ENCODE peak calls at places on chromosomes 16 and 17, in ten cellular contexts. One of them, this sample, is unnamed.

GRCh38 chr17:65531508-65532431 is 29.7 kb downstream of the AXIN2 start:
- DNase-seq in AG10803: peak; percentile 76
- DNase-seq in lower lobe of right lung: no peak
- DNase-seq in activated CD8-positive, alpha-beta T cell treated with anti-CD3 and anti-CD28 coated beads for 36 hours: no peak
- DNase-seq in upper lobe of right lung: peak; percentile 76
- DNase-seq in BJ: no peak
- DNase-seq in A673: no peak
- DNase-seq in thoracic aorta: no peak
- DNase-seq in mucosa of descending colon: no peak
- DNase-seq in fibroblast of pulmonary artery: peak; percentile 91
- DNase-seq in this sample: no peak

GRCh38 chr16:47258874-47259461 is 115.2 kb upstream of the NETO2 start:
- DNase-seq in AG10803: peak; percentile 10
- DNase-seq in thoracic aorta: no peak
- DNase-seq in fibroblast of pulmonary artery: peak; percentile 44
- DNase-seq in BJ: no peak
- DNase-seq in activated CD8-positive, alpha-beta T cell treated with anti-CD3 and anti-CD28 coated beads for 36 hours: peak; percentile 39
- DNase-seq in A673: peak; percentile 56
- DNase-seq in lower lobe of right lung: no peak
- DNase-seq in mucosa of descending colon: no peak
- DNase-seq in upper lobe of right lung: no peak
- DNase-seq in this sample: peak; percentile 15

GRCh38 chr16:66365588-66365987 is 903 bp upstream of the CDH5 start:
- DNase-seq in lower lobe of right lung: no peak
- DNase-seq in AG10803: no peak
- DNase-seq in fibroblast of pulmonary artery: peak; percentile 92
- DNase-seq in thoracic aorta: no peak
- DNase-seq in BJ: no peak
- DNase-seq in mucosa of descending colon: no peak
- DNase-seq in A673: no peak
- DNase-seq in upper lobe of right lung: no peak
- DNase-seq in activated CD8-positive, alpha-beta T cell treated with anti-CD3 and anti-CD28 coated beads for 36 hours: no peak
- DNase-seq in this sample: no peak

GRCh38 chr16:12436201-12436657 is 367.5 kb downstream of the CPPED1 start:
- DNase-seq in activated CD8-positive, alpha-beta T cell treated with anti-CD3 and anti-CD28 coated beads for 36 hours: no peak
- DNase-seq in lower lobe of right lung: no peak
- DNase-seq in thoracic aorta: no peak
- DNase-seq in A673: no peak
- DNase-seq in BJ: no peak
- DNase-seq in fibroblast of pulmonary artery: no peak
- DNase-seq in upper lobe of right lung: no peak
- DNase-seq in mucosa of descending colon: no peak
- DNase-seq in AG10803: no peak
- DNase-seq in this sample: no peak

GRCh38 chr16:49128740-49129139 is 152.9 kb downstream of the CBLN1 start:
- DNase-seq in fibroblast of pulmonary artery: no peak
- DNase-seq in thoracic aorta: no peak
- DNase-seq in mucosa of descending colon: no peak
- DNase-seq in BJ: no peak
- DNase-seq in lower lobe of right lung: no peak
- DNase-seq in activated CD8-positive, alpha-beta T cell treated with anti-CD3 and anti-CD28 coated beads for 36 hours: no peak
- DNase-seq in AG10803: no peak
- DNase-seq in upper lobe of right lung: no peak
- DNase-seq in A673: no peak
- DNase-seq in this sample: no peak

GRCh38 chr17:47953945-47954344 is 3.7 kb downstream of the PRR15L start:
- DNase-seq in A673: no peak
- DNase-seq in thoracic aorta: no peak
- DNase-seq in activated CD8-positive, alpha-beta T cell treated with anti-CD3 and anti-CD28 coated beads for 36 hours: no peak
- DNase-seq in upper lobe of right lung: no peak
- DNase-seq in fibroblast of pulmonary artery: no peak
- DNase-seq in mucosa of descending colon: no peak
- DNase-seq in BJ: no peak
- DNase-seq in lower lobe of right lung: no peak
- DNase-seq in AG10803: no peak
- DNase-seq in this sample: no peak

GRCh38 chr17:8408371-8408770 is 10.7 kb upstream of the RNF222 start:
- DNase-seq in upper lobe of right lung: no peak
- DNase-seq in A673: no peak
- DNase-seq in mucosa of descending colon: peak; percentile 71
- DNase-seq in thoracic aorta: no peak
- DNase-seq in fibroblast of pulmonary artery: no peak
- DNase-seq in AG10803: no peak
- DNase-seq in lower lobe of right lung: no peak
- DNase-seq in activated CD8-positive, alpha-beta T cell treated with anti-CD3 and anti-CD28 coated beads for 36 hours: no peak
- DNase-seq in BJ: no peak
- DNase-seq in this sample: no peak

GRCh38 chr17:29444589-29444988 is 54.4 kb downstream of the TAOK1 start:
- DNase-seq in thoracic aorta: no peak
- DNase-seq in AG10803: peak; percentile 35
- DNase-seq in mucosa of descending colon: no peak
- DNase-seq in upper lobe of right lung: no peak
- DNase-seq in fibroblast of pulmonary artery: peak; percentile 52
- DNase-seq in BJ: no peak
- DNase-seq in lower lobe of right lung: no peak
- DNase-seq in activated CD8-positive, alpha-beta T cell treated with anti-CD3 and anti-CD28 coated beads for 36 hours: no peak
- DNase-seq in A673: no peak
- DNase-seq in this sample: no peak

GRCh38 chr17:19397556-19398041 is 10.6 kb upstream of the MFAP4 start:
- DNase-seq in thoracic aorta: no peak
- DNase-seq in upper lobe of right lung: no peak
- DNase-seq in A673: no peak
- DNase-seq in AG10803: no peak
- DNase-seq in lower lobe of right lung: no peak
- DNase-seq in activated CD8-positive, alpha-beta T cell treated with anti-CD3 and anti-CD28 coated beads for 36 hours: no peak
- DNase-seq in BJ: no peak
- DNase-seq in mucosa of descending colon: no peak
- DNase-seq in fibroblast of pulmonary artery: no peak
- DNase-seq in this sample: no peak

GRCh38 chr16:59060212-59060611 is 326.1 kb upstream of the GOT2 start:
- DNase-seq in lower lobe of right lung: no peak
- DNase-seq in mucosa of descending colon: no peak
- DNase-seq in fibroblast of pulmonary artery: peak; percentile 59
- DNase-seq in upper lobe of right lung: no peak
- DNase-seq in activated CD8-positive, alpha-beta T cell treated with anti-CD3 and anti-CD28 coated beads for 36 hours: no peak
- DNase-seq in AG10803: peak; percentile 79
- DNase-seq in A673: no peak
- DNase-seq in BJ: peak; percentile 72
- DNase-seq in thoracic aorta: no peak
- DNase-seq in this sample: no peak

GRCh38 chr17:2419526-2419925 is 18.7 kb upstream of the MNT start:
- DNase-seq in AG10803: no peak
- DNase-seq in lower lobe of right lung: no peak
- DNase-seq in upper lobe of right lung: peak; percentile 32
- DNase-seq in activated CD8-positive, alpha-beta T cell treated with anti-CD3 and anti-CD28 coated beads for 36 hours: no peak
- DNase-seq in thoracic aorta: no peak
- DNase-seq in mucosa of descending colon: no peak
- DNase-seq in BJ: no peak
- DNase-seq in fibroblast of pulmonary artery: no peak
- DNase-seq in A673: no peak
- DNase-seq in this sample: no peak

GRCh38 chr17:80599546-80600305 is 55.1 kb downstream of the RPTOR start:
- DNase-seq in lower lobe of right lung: no peak
- DNase-seq in BJ: no peak
- DNase-seq in activated CD8-positive, alpha-beta T cell treated with anti-CD3 and anti-CD28 coated beads for 36 hours: no peak
- DNase-seq in A673: no peak
- DNase-seq in AG10803: peak; percentile 40
- DNase-seq in mucosa of descending colon: no peak
- DNase-seq in upper lobe of right lung: no peak
- DNase-seq in thoracic aorta: no peak
- DNase-seq in fibroblast of pulmonary artery: peak; percentile 7
- DNase-seq in this sample: no peak

GRCh38 chr16:84368327-84368996 is at the start of gene ATP2C2:
- DNase-seq in AG10803: no peak
- DNase-seq in lower lobe of right lung: peak; percentile 85
- DNase-seq in fibroblast of pulmonary artery: no peak
- DNase-seq in upper lobe of right lung: peak; percentile 92
- DNase-seq in A673: no peak
- DNase-seq in thoracic aorta: no peak
- DNase-seq in activated CD8-positive, alpha-beta T cell treated with anti-CD3 and anti-CD28 coated beads for 36 hours: no peak
- DNase-seq in BJ: no peak
- DNase-seq in mucosa of descending colon: peak; percentile 89
- DNase-seq in this sample: no peak

GRCh38 chr16:87322833-87323726 is 5.9 kb upstream of the C16orf95 start:
- DNase-seq in lower lobe of right lung: no peak
- DNase-seq in BJ: no peak
- DNase-seq in fibroblast of pulmonary artery: no peak
- DNase-seq in thoracic aorta: no peak
- DNase-seq in activated CD8-positive, alpha-beta T cell treated with anti-CD3 and anti-CD28 coated beads for 36 hours: no peak
- DNase-seq in A673: no peak
- DNase-seq in upper lobe of right lung: no peak
- DNase-seq in mucosa of descending colon: peak; percentile 40
- DNase-seq in AG10803: no peak
- DNase-seq in this sample: no peak

DNA sequence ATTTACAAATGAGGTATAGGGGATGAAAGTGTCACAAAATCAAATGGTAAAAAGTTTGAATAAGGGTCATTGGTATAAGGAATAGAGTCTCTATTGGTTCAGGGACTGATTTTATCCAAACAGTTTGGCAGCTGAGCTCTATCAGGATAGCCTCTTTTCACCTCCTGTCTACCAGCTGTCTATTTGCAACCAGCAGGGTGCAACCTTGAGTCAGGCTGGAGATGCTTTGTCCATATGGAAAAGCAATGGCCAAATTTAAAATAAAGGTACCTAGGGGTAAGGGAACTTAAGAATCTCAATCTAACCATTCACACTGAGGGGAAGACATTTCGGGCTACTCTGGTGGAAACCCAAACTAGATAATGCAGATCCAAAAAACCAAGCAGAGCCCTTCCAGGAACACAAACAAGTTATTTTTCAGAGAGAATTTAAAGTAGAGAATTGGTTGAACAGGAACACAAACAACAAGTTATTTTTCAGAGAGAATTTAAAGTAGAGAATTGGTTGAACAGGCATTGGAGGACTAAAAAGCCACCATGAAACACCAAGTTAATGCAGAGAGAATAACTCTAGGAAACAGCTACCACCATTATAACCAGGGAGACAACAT is 12.6 kb upstream of the CA10 start:
- DNase-seq in thoracic aorta: no peak
- DNase-seq in mucosa of descending colon: no peak
- DNase-seq in AG10803: no peak
- DNase-seq in BJ: no peak
- DNase-seq in fibroblast of pulmonary artery: peak; percentile 5
- DNase-seq in activated CD8-positive, alpha-beta T cell treated with anti-CD3 and anti-CD28 coated beads for 36 hours: peak; percentile 13
- DNase-seq in upper lobe of right lung: no peak
- DNase-seq in A673: peak; percentile 37
- DNase-seq in lower lobe of right lung: no peak
- DNase-seq in this sample: no peak
- TF ChIP-seq CTCF in thoracic aorta: no peak
- TF ChIP-seq CTCF in mucosa of descending colon: peak; percentile 27
- TF ChIP-seq CTCF in AG10803: peak; percentile 11
- TF ChIP-seq CTCF in BJ: peak; percentile 23
- TF ChIP-seq CTCF in fibroblast of pulmonary artery: peak; percentile 43
- TF ChIP-seq CTCF in activated CD8-positive, alpha-beta T cell treated with anti-CD3 and anti-CD28 coated beads for 36 hours: peak; percentile 17
- TF ChIP-seq CTCF in upper lobe of right lung: peak; percentile 37
- TF ChIP-seq CTCF in A673: peak; percentile 58
- TF ChIP-seq CTCF in lower lobe of right lung: peak; percentile 20
- TF ChIP-seq CTCF in this sample: peak; percentile 78

DNA sequence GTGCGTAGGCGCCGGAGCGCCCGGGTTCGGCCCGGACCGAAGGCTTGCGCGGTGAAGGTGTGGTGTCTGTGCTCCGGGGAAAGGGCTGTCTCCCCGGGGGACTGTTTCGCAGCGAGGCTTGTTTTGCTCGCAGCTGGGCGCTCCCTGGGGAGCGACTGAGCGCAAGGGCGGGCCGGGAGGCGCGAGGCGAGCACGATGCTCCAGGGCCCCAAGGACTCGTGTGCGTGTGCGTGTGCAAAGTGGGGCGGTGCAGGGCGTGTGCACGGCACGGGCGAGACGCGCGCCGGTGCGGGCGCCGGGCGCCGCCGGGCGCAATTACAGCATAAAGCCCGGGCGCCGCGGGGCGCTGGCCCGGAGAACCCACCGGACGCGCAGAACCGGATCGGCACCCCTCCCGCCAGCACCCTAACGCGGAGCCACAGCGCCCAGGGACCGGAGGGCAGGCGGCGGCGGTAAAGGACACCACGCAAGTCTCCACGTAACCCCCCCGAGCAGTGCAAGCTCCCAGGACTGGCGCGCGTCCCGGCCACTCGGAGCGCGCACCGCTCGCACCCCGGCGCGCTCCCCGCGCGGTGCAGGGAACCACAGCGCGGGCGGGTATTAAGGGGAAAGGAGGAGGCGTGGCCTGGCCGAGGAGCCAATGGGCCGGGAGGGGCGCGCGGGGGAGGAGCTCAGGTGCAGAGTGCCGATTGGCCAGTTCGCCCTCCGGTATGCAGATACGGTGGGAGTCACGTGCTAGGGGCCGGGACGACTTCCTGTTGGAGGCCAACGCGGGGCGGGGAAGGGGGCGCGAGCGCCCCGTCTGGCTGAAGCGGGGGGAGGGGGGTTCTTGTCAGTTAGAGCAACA is at the start of gene TNRC6C:
- DNase-seq in A673: peak; percentile 99
- DNase-seq in activated CD8-positive, alpha-beta T cell treated with anti-CD3 and anti-CD28 coated beads for 36 hours: peak; percentile 100
- DNase-seq in thoracic aorta: peak; percentile 99
- DNase-seq in mucosa of descending colon: peak; percentile 100
- DNase-seq in BJ: peak; percentile 93
- DNase-seq in AG10803: peak; percentile 99
- DNase-seq in upper lobe of right lung: peak; percentile 100
- DNase-seq in fibroblast of pulmonary artery: peak; percentile 99
- DNase-seq in lower lobe of right lung: peak; percentile 100
- DNase-seq in this sample: peak; percentile 79
- TF ChIP-seq CTCF in A673: no peak
- TF ChIP-seq CTCF in activated CD8-positive, alpha-beta T cell treated with anti-CD3 and anti-CD28 coated beads for 36 hours: no peak
- TF ChIP-seq CTCF in thoracic aorta: no peak
- TF ChIP-seq CTCF in mucosa of descending colon: no peak
- TF ChIP-seq CTCF in BJ: peak; percentile 38
- TF ChIP-seq CTCF in AG10803: peak; percentile 10
- TF ChIP-seq CTCF in upper lobe of right lung: peak; percentile 15
- TF ChIP-seq CTCF in fibroblast of pulmonary artery: peak; percentile 2
- TF ChIP-seq CTCF in lower lobe of right lung: peak; percentile 14
- TF ChIP-seq CTCF in this sample: peak; percentile 32

GRCh38 chr16:13919330-13919682 is 648 bp upstream of the ERCC4 start:
- DNase-seq in AG10803: peak; percentile 35
- DNase-seq in A673: peak; percentile 62
- DNase-seq in fibroblast of pulmonary artery: peak; percentile 70
- DNase-seq in activated CD8-positive, alpha-beta T cell treated with anti-CD3 and anti-CD28 coated beads for 36 hours: peak; percentile 23
- DNase-seq in lower lobe of right lung: no peak
- DNase-seq in mucosa of descending colon: no peak
- DNase-seq in thoracic aorta: no peak
- DNase-seq in BJ: no peak
- DNase-seq in upper lobe of right lung: no peak
- DNase-seq in this sample: no peak
- TF ChIP-seq CTCF in AG10803: peak; percentile 57
- TF ChIP-seq CTCF in A673: no peak
- TF ChIP-seq CTCF in fibroblast of pulmonary artery: peak; percentile 44
- TF ChIP-seq CTCF in activated CD8-positive, alpha-beta T cell treated with anti-CD3 and anti-CD28 coated beads for 36 hours: peak; percentile 92
- TF ChIP-seq CTCF in lower lobe of right lung: no peak
- TF ChIP-seq CTCF in mucosa of descending colon: no peak
- TF ChIP-seq CTCF in thoracic aorta: no peak
- TF ChIP-seq CTCF in BJ: peak; percentile 14
- TF ChIP-seq CTCF in upper lobe of right lung: no peak
- TF ChIP-seq CTCF in this sample: no peak

DNA sequence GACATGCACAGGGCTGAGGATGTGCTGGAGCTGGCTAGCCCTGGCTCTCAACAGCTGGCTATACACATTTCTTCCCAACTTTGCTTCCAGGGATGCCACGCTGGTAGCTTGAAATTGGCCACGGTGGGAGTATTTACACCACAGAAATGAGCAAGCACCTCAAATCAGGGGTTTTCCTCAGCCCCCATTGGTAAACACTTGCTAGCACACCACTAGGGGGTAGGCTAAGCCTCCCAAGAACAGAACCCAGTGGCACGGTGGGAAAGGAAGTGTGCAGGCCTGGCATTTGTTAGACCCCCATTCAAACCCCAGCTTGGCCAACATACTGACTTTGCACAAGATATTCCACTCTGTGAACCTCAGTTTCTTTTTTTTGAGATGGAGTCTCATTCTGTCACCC is 12.9 kb downstream of the DRC3 start:
- DNase-seq in activated CD8-positive, alpha-beta T cell treated with anti-CD3 and anti-CD28 coated beads for 36 hours: peak; percentile 29
- DNase-seq in AG10803: no peak
- DNase-seq in fibroblast of pulmonary artery: peak; percentile 34
- DNase-seq in lower lobe of right lung: no peak
- DNase-seq in upper lobe of right lung: no peak
- DNase-seq in BJ: no peak
- DNase-seq in thoracic aorta: no peak
- DNase-seq in mucosa of descending colon: no peak
- DNase-seq in A673: peak; percentile 35
- DNase-seq in this sample: no peak
- TF ChIP-seq CTCF in activated CD8-positive, alpha-beta T cell treated with anti-CD3 and anti-CD28 coated beads for 36 hours: peak; percentile 22
- TF ChIP-seq CTCF in AG10803: peak; percentile 30
- TF ChIP-seq CTCF in fibroblast of pulmonary artery: peak; percentile 36
- TF ChIP-seq CTCF in lower lobe of right lung: no peak
- TF ChIP-seq CTCF in upper lobe of right lung: no peak
- TF ChIP-seq CTCF in BJ: peak; percentile 28
- TF ChIP-seq CTCF in thoracic aorta: no peak
- TF ChIP-seq CTCF in mucosa of descending colon: no peak
- TF ChIP-seq CTCF in A673: peak; percentile 40
- TF ChIP-seq CTCF in this sample: no peak

This sample was measured in Panc1.